ENCODE peak calls at places on chromosomes 13 and 19, in seven cellular contexts. W is thoracic aorta, Q is AG04449, S is tibial nerve, V is heart left ventricle, C is OCI-LY7, E is mammary epithelial cell. G is an unnamed sample.

GRCh38 chr19:15644066-15644741 is 3.5 kb downstream of the CYP4F3 start:
- DNase-seq in W (no peak), Q (no peak), S (no peak), V (no peak), C (no peak), E (no peak), G (no peak)

GRCh38 chr13:30132623-30133553 is 174.5 kb downstream of the KATNAL1 start:
- DNase-seq in W (peak; percentile 97), Q (peak; percentile 52), S (peak; percentile 99), V (peak; percentile 93), C (peak; percentile 93), E (peak; percentile 74), G (peak; percentile 80)

GRCh38 chr13:69178000-69178399 is 929.6 kb upstream of the ATXN8OS start:
- DNase-seq in W (no peak), Q (no peak), S (no peak), V (no peak), C (no peak), E (no peak), G (no peak)

GRCh38 chr19:54096642-54097106 is 3.9 kb downstream of the OSCAR start:
- DNase-seq in W (no peak), Q (no peak), S (no peak), V (no peak), C (peak; percentile 67), E (peak; percentile 25), G (peak; percentile 25)

GRCh38 chr19:45643927-45644771 is 5.0 kb upstream of the EML2 start:
- DNase-seq in W (no peak), Q (no peak), S (no peak), V (no peak), C (no peak), E (no peak), G (no peak)

GRCh38 chr13:60765700-60766411 is 368.8 kb downstream of the TDRD3 start:
- DNase-seq in W (no peak), Q (no peak), S (no peak), V (no peak), C (no peak), E (no peak), G (no peak)

GRCh38 chr19:36421749-36422481 is 3.5 kb upstream of the ZFP82 start:
- DNase-seq in W (no peak), Q (no peak), S (no peak), V (peak; percentile 19), C (no peak), E (no peak), G (no peak)

GRCh38 chr19:54172764-54173699 is at the start of gene TMC4:
- DNase-seq in W (no peak), Q (no peak), S (no peak), V (no peak), C (peak; percentile 52), E (peak; percentile 77), G (no peak)

GRCh38 chr19:28619842-28620429 is 593.0 kb downstream of the UQCRFS1 start:
- DNase-seq in W (no peak), Q (no peak), S (no peak), V (no peak), C (peak; percentile 70), E (no peak), G (no peak)

DNA sequence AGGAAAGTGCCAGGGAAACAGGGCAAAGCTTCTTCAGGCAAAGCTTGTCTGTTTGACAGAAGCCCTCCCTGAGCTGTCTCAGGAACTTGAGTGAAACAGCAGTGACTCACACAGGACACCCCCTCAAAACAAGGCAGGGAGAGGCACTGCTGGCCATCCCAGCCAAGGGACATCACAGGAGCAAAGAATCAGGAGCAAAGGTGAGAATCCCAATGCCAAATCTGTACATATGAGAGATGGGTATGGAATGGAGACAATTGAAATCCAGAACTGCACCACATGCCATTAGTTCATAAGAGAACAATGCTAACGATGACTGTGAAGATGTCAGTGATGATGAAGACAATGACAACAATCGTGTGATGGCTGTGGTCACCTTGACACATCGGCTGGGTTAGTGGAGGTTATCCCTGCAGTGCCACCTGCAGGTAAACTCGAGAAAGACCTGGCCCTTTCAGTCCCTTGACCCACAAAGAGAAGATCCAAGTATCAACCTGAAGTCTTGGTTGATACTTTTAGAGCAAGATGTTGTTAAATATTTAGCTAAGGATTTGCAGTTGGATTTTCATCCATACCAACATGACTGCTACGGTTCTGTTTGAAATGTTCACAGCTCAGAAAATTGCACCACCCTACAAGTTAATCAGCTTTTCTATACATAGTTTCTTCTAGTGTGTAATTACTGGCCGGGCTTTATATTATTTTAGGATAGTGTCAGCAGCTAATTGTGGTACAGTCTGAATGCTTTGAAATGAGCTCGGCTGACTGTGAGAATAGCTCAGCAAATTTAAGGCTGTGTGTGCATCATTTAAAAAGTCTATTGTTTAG is 42.0 kb upstream of the IPO5 start:
- DNase-seq in W (no peak), Q (no peak), S (no peak), V (no peak), C (peak; percentile 21), E (peak; percentile 29), G (no peak)
- TF ChIP-seq CTCF in W (no peak), Q (peak; percentile 29), S (no peak), V (peak; percentile 20), C (peak; percentile 62), E (peak; percentile 44), G (peak; percentile 34)

DNA sequence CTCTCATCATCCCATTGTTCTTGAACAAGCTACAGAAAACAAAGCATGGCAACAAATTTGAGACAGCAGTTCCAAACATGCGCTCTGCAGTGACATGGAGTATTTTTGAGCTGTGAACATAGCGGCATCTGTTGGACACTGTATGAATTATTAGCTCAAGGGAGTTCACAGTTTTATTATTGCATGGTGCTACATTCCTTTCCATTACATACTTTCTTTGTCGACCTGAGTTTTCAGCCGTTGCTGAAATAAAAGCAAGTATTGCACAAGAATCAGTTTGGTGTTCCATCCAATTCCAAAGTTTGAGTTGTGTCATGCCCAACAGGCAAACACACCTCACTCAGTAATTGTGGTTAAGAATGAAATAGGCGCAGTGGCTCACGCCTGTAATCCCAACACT is 30.1 kb upstream of the METTL21C start:
- DNase-seq in W (no peak), Q (peak; percentile 23), S (no peak), V (no peak), C (peak; percentile 8), E (peak; percentile 93), G (no peak)
- TF ChIP-seq CTCF in W (peak; percentile 17), Q (peak; percentile 58), S (no peak), V (no peak), C (peak; percentile 60), E (peak; percentile 71), G (peak; percentile 62)

GRCh38 chr19:17202249-17202648 is 12.9 kb upstream of the USE1 start:
- DNase-seq in W (no peak), Q (no peak), S (no peak), V (no peak), C (peak; percentile 34), E (peak; percentile 23), G (no peak)

GRCh38 chr19:17202713-17203112 is 12.4 kb upstream of the USE1 start:
- DNase-seq in W (no peak), Q (no peak), S (no peak), V (no peak), C (no peak), E (no peak), G (no peak)

GRCh38 chr19:17209126-17210036 is 5.8 kb upstream of the USE1 start:
- DNase-seq in W (no peak), Q (no peak), S (no peak), V (no peak), C (peak; percentile 93), E (no peak), G (no peak)

GRCh38 chr19:17206736-17207581 is 8.2 kb upstream of the USE1 start:
- DNase-seq in W (no peak), Q (no peak), S (no peak), V (no peak), C (no peak), E (no peak), G (no peak)

GRCh38 chr19:17205237-17206140 is 9.7 kb upstream of the USE1 start:
- DNase-seq in W (no peak), Q (no peak), S (peak; percentile 38), V (peak; percentile 56), C (peak; percentile 65), E (peak; percentile 23), G (no peak)
- TF ChIP-seq CTCF in W (peak; percentile 47), Q (peak; percentile 77), S (peak; percentile 80), V (peak; percentile 59), C (peak; percentile 80), E (peak; percentile 73), G (peak; percentile 69)

DNA sequence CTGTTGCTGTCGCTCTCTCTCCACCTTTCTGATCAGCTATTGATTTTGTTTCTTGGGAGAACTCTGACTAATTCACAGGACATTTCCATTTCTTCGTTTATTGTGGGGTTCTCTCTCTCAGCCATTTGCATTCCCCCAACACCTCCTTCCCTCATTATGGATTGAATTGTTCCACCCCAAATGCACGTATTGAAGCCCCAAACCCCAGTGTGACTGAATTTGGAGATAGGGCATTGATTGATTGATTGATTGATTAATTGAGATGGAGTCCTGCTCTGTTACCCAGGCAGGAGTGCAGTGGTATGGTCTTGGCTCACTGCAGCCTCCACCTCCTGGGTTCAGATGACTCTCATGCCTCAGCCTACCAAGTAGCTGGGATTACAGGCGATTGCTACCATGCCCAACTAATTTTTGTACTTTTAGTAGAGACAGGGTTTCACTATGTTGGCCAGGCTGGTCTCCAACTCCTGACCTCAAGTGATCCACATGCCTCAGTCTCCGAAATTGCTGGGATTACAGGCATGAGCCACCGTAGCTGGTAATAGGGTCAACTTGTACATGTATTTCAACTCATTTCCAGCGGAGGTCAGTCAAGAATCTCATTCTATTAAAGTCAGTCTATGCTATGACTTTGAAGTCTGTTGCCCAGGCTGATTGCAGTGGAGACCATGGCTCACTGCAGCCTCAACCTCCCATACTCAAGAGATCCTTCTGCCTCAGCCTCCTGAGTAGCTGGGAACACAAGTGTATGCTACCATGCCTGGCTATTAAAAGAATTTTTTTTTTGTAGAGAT is 13.6 kb downstream of the NFILZ start:
- DNase-seq in W (no peak), Q (no peak), S (no peak), V (no peak), C (no peak), E (no peak), G (no peak)
- TF ChIP-seq CTCF in W (no peak), Q (no peak), S (no peak), V (no peak), C (no peak), E (no peak), G (no peak)

GRCh38 chr13:39770514-39770913 is 115.1 kb downstream of the COG6 start:
- DNase-seq in W (no peak), Q (no peak), S (no peak), V (no peak), C (no peak), E (no peak), G (no peak)

GRCh38 chr13:39768962-39769361 is 113.5 kb downstream of the COG6 start:
- DNase-seq in W (no peak), Q (no peak), S (no peak), V (no peak), C (no peak), E (no peak), G (no peak)

GRCh38 chr13:39766464-39767167 is 111.2 kb downstream of the COG6 start:
- DNase-seq in W (no peak), Q (no peak), S (no peak), V (no peak), C (no peak), E (no peak), G (no peak)

GRCh38 chr13:39767791-39768564 is 112.5 kb downstream of the COG6 start:
- DNase-seq in W (no peak), Q (no peak), S (no peak), V (no peak), C (peak; percentile 28), E (no peak), G (no peak)

GRCh38 chr13:39765801-39766463 is 110.5 kb downstream of the COG6 start:
- DNase-seq in W (no peak), Q (no peak), S (no peak), V (peak; percentile 34), C (peak; percentile 49), E (peak; percentile 46), G (no peak)
- TF ChIP-seq CTCF in W (no peak), Q (peak; percentile 27), S (peak; percentile 66), V (peak; percentile 16), C (peak; percentile 67), E (peak; percentile 69), G (peak; percentile 41)

G was measured in AG09319.